ENCODE peak calls at places on chromosomes 2 and 18, in five cellular contexts. One of them, this sample, is unnamed. For H3K36me3, the result is how much of the 10 kb centered on the place peaks cover.

GRCh38 chr2:197803033-197803444 is 1.4 kb upstream of the PLCL1 start:
- DNase-seq in left ventricle myocardium inferior: no peak
- DNase-seq in HCT116: peak
- DNase-seq in psoas muscle: no peak
- DNase-seq in Panc1: peak
- DNase-seq in this sample: no peak

GRCh38 chr2:160402997-160403979 is 90.3 kb downstream of the RBMS1 start:
- DNase-seq in Panc1: no peak
- DNase-seq in psoas muscle: no peak
- DNase-seq in left ventricle myocardium inferior: no peak
- DNase-seq in HCT116: peak
- DNase-seq in this sample: no peak

GRCh38 chr2:188114014-188114413 is 177.7 kb upstream of the GULP1 start:
- DNase-seq in psoas muscle: no peak
- DNase-seq in Panc1: no peak
- DNase-seq in HCT116: no peak
- DNase-seq in left ventricle myocardium inferior: no peak
- DNase-seq in this sample: no peak

GRCh38 chr18:57975805-57976204 is 68.2 kb upstream of the NEDD4L start:
- DNase-seq in Panc1: no peak
- DNase-seq in left ventricle myocardium inferior: no peak
- DNase-seq in HCT116: no peak
- DNase-seq in psoas muscle: no peak
- DNase-seq in this sample: no peak

GRCh38 chr2:190718652-190719526 is 70.0 kb downstream of the NAB1 start:
- DNase-seq in left ventricle myocardium inferior: peak
- DNase-seq in HCT116: peak
- DNase-seq in psoas muscle: peak
- DNase-seq in Panc1: peak
- DNase-seq in this sample: no peak

GRCh38 chr2:129237966-129238725 is 741.3 kb upstream of the RAB6C start:
- DNase-seq in Panc1: no peak
- DNase-seq in left ventricle myocardium inferior: no peak
- DNase-seq in HCT116: no peak
- DNase-seq in psoas muscle: no peak
- DNase-seq in this sample: no peak

GRCh38 chr2:233713262-233713615 is 532 bp downstream of the UGT1A5 start:
- DNase-seq in psoas muscle: no peak
- DNase-seq in Panc1: no peak
- DNase-seq in left ventricle myocardium inferior: no peak
- DNase-seq in HCT116: no peak
- DNase-seq in this sample: no peak

GRCh38 chr2:126804347-126804746 is 94.3 kb upstream of the TEX51 start:
- DNase-seq in psoas muscle: no peak
- DNase-seq in Panc1: no peak
- DNase-seq in HCT116: no peak
- DNase-seq in left ventricle myocardium inferior: no peak
- DNase-seq in this sample: no peak

GRCh38 chr2:203814661-203815540 is 52.7 kb upstream of the CTLA4 start:
- DNase-seq in left ventricle myocardium inferior: peak
- DNase-seq in HCT116: peak
- DNase-seq in psoas muscle: peak
- DNase-seq in Panc1: peak
- DNase-seq in this sample: peak

GRCh38 chr2:3132466-3132865 is 245.2 kb downstream of the EIPR1 start:
- DNase-seq in Panc1: no peak
- DNase-seq in psoas muscle: no peak
- DNase-seq in HCT116: no peak
- DNase-seq in left ventricle myocardium inferior: no peak
- DNase-seq in this sample: no peak

GRCh38 chr18:28511421-28511821 is 334.5 kb upstream of the CDH2 start:
- DNase-seq in left ventricle myocardium inferior: no peak
- DNase-seq in HCT116: no peak
- DNase-seq in Panc1: no peak
- DNase-seq in psoas muscle: no peak
- DNase-seq in this sample: no peak

GRCh38 chr2:178241852-178242551 is 47.7 kb downstream of the OSBPL6 start:
- DNase-seq in psoas muscle: no peak
- DNase-seq in HCT116: peak
- DNase-seq in left ventricle myocardium inferior: peak
- DNase-seq in Panc1: peak
- DNase-seq in this sample: no peak

GRCh38 chr18:57542126-57542525 is 44.4 kb downstream of the FECH start:
- DNase-seq in psoas muscle: no peak
- DNase-seq in HCT116: no peak
- DNase-seq in left ventricle myocardium inferior: no peak
- DNase-seq in Panc1: no peak
- DNase-seq in this sample: no peak

GRCh38 chr2:231820786-231821303 is 34.6 kb downstream of the COPS7B start:
- DNase-seq in left ventricle myocardium inferior: no peak
- DNase-seq in psoas muscle: no peak
- DNase-seq in HCT116: no peak
- DNase-seq in Panc1: no peak
- DNase-seq in this sample: no peak

GRCh38 chr2:191501390-191502168 is 176.4 kb upstream of the NABP1 start:
- DNase-seq in Panc1: no peak
- DNase-seq in left ventricle myocardium inferior: no peak
- DNase-seq in HCT116: peak
- DNase-seq in psoas muscle: no peak
- DNase-seq in this sample: no peak

GRCh38 chr2:30266051-30266621 is 34.8 kb downstream of the LBH start:
- DNase-seq in psoas muscle: no peak
- DNase-seq in left ventricle myocardium inferior: no peak
- DNase-seq in Panc1: no peak
- DNase-seq in HCT116: no peak
- DNase-seq in this sample: no peak

GRCh38 chr2:235587202-235587601 is 93.4 kb downstream of the AGAP1 start:
- DNase-seq in Panc1: no peak
- DNase-seq in left ventricle myocardium inferior: no peak
- DNase-seq in psoas muscle: no peak
- DNase-seq in HCT116: no peak
- DNase-seq in this sample: no peak

GRCh38 chr2:160377204-160377995 is 116.2 kb downstream of the RBMS1 start:
- DNase-seq in HCT116: no peak
- DNase-seq in left ventricle myocardium inferior: no peak
- DNase-seq in Panc1: no peak
- DNase-seq in psoas muscle: no peak
- DNase-seq in this sample: no peak

GRCh38 chr2:128280901-128281321 is 37.8 kb downstream of the HS6ST1 start:
- DNase-seq in psoas muscle: peak
- DNase-seq in HCT116: no peak
- DNase-seq in Panc1: no peak
- DNase-seq in left ventricle myocardium inferior: peak
- DNase-seq in this sample: peak

GRCh38 chr2:147989809-147990403 is 30.6 kb downstream of the ORC4 start:
- DNase-seq in HCT116: peak
- DNase-seq in psoas muscle: no peak
- DNase-seq in left ventricle myocardium inferior: no peak
- DNase-seq in Panc1: peak
- DNase-seq in this sample: no peak

GRCh38 chr2:67289921-67290371 is 107.2 kb upstream of the ETAA1 start:
- DNase-seq in Panc1: no peak
- DNase-seq in HCT116: no peak
- DNase-seq in psoas muscle: no peak
- DNase-seq in left ventricle myocardium inferior: no peak
- DNase-seq in this sample: no peak

GRCh38 chr18:49089049-49089448 is 138.3 kb upstream of the SMAD7 start:
- DNase-seq in HCT116: no peak
- DNase-seq in Panc1: no peak
- DNase-seq in psoas muscle: no peak
- DNase-seq in left ventricle myocardium inferior: no peak
- DNase-seq in this sample: no peak

GRCh38 chr2:10267551-10268465 is 34.9 kb upstream of the HPCAL1 start:
- DNase-seq in Panc1: no peak
- DNase-seq in left ventricle myocardium inferior: peak
- DNase-seq in psoas muscle: peak
- DNase-seq in HCT116: no peak
- DNase-seq in this sample: peak

GRCh38 chr2:54176577-54176976 is 61.2 kb downstream of the ACYP2 start:
- DNase-seq in Panc1: no peak
- DNase-seq in left ventricle myocardium inferior: peak
- DNase-seq in psoas muscle: peak
- DNase-seq in HCT116: peak
- DNase-seq in this sample: no peak

GRCh38 chr2:2686228-2686627 is 355.2 kb upstream of the MYT1L start:
- DNase-seq in left ventricle myocardium inferior: no peak
- DNase-seq in HCT116: no peak
- DNase-seq in psoas muscle: no peak
- DNase-seq in Panc1: no peak
- DNase-seq in this sample: no peak

GRCh38 chr2:139031722-139032121 is 251.5 kb upstream of the NXPH2 start:
- DNase-seq in left ventricle myocardium inferior: peak
- DNase-seq in psoas muscle: no peak
- DNase-seq in Panc1: no peak
- DNase-seq in HCT116: peak
- DNase-seq in this sample: peak

GRCh38 chr2:42558827-42559226 is 9.6 kb upstream of the MTA3 start:
- DNase-seq in HCT116: peak
- DNase-seq in left ventricle myocardium inferior: no peak
- DNase-seq in psoas muscle: no peak
- DNase-seq in Panc1: no peak
- DNase-seq in this sample: no peak

GRCh38 chr2:130727286-130727924 is 1.5 kb upstream of the GPR148 start:
- DNase-seq in left ventricle myocardium inferior: peak
- DNase-seq in Panc1: no peak
- DNase-seq in HCT116: peak
- DNase-seq in psoas muscle: peak
- DNase-seq in this sample: peak

GRCh38 chr2:72833084-72833714 is 7.4 kb upstream of the EXOC6B start:
- DNase-seq in HCT116: no peak
- DNase-seq in psoas muscle: no peak
- DNase-seq in left ventricle myocardium inferior: no peak
- DNase-seq in Panc1: no peak
- DNase-seq in this sample: no peak

GRCh38 chr2:240234503-240234951 is 94.1 kb upstream of the OTOS start:
- DNase-seq in Panc1: no peak
- DNase-seq in left ventricle myocardium inferior: peak
- DNase-seq in HCT116: no peak
- DNase-seq in psoas muscle: no peak
- DNase-seq in this sample: no peak

GRCh38 chr2:240232961-240233890 is 92.8 kb upstream of the OTOS start:
- DNase-seq in Panc1: peak
- DNase-seq in left ventricle myocardium inferior: peak
- DNase-seq in HCT116: peak
- DNase-seq in psoas muscle: peak
- DNase-seq in this sample: peak

GRCh38 chr2:240235149-240235803 is 94.8 kb upstream of the OTOS start:
- DNase-seq in HCT116: no peak
- DNase-seq in left ventricle myocardium inferior: peak
- DNase-seq in psoas muscle: peak
- DNase-seq in Panc1: no peak
- DNase-seq in this sample: peak

GRCh38 chr2:240232264-240232915 is 91.9 kb upstream of the OTOS start:
- DNase-seq in HCT116: no peak
- DNase-seq in Panc1: no peak
- DNase-seq in left ventricle myocardium inferior: peak
- DNase-seq in psoas muscle: no peak
- DNase-seq in this sample: no peak

GRCh38 chr2:240233891-240234502 is 93.5 kb upstream of the OTOS start:
- DNase-seq in HCT116: no peak
- DNase-seq in left ventricle myocardium inferior: peak
- DNase-seq in psoas muscle: peak
- DNase-seq in Panc1: no peak
- DNase-seq in this sample: peak
- H3K4me3 ChIP-seq in HCT116: no peak
- H3K4me3 ChIP-seq in left ventricle myocardium inferior: peak
- H3K4me3 ChIP-seq in psoas muscle: no peak
- H3K4me3 ChIP-seq in Panc1: peak
- H3K4me3 ChIP-seq in this sample: no peak

GRCh38 chr2:239634769-239635168 is 233.9 kb upstream of the HDAC4 start:
- DNase-seq in HCT116: no peak
- DNase-seq in left ventricle myocardium inferior: no peak
- DNase-seq in psoas muscle: no peak
- DNase-seq in Panc1: no peak
- DNase-seq in this sample: no peak
- H3K36me3 ChIP-seq in HCT116: under half
- H3K36me3 ChIP-seq in left ventricle myocardium inferior: under half
- H3K36me3 ChIP-seq in psoas muscle: under half
- H3K36me3 ChIP-seq in Panc1: under half
- H3K36me3 ChIP-seq in this sample: under half

DNA sequence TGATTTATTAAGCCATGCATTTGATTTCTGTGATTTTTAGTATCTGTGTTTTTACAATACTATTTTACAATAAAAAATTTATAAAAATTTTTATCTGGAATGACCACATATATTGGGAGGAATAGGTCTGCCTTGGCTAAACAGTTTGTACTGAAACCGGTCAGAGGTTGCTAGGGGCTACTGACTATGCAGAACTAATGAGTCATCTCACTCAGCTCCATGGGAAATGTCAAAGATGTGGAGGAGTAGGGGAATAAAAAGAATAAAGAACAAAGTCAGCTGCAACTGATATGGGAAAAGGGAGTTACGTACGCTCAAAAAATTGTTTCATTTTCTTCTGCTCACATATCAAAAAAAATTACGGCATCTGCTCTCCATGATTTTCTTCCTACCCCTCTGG is 8.6 kb upstream of the TMEM163 start:
- DNase-seq in HCT116: no peak
- DNase-seq in Panc1: no peak
- DNase-seq in left ventricle myocardium inferior: no peak
- DNase-seq in psoas muscle: no peak
- DNase-seq in this sample: no peak
- H3K4me3 ChIP-seq in HCT116: no peak
- H3K4me3 ChIP-seq in Panc1: no peak
- H3K4me3 ChIP-seq in left ventricle myocardium inferior: no peak
- H3K4me3 ChIP-seq in psoas muscle: no peak
- H3K4me3 ChIP-seq in this sample: no peak

DNA sequence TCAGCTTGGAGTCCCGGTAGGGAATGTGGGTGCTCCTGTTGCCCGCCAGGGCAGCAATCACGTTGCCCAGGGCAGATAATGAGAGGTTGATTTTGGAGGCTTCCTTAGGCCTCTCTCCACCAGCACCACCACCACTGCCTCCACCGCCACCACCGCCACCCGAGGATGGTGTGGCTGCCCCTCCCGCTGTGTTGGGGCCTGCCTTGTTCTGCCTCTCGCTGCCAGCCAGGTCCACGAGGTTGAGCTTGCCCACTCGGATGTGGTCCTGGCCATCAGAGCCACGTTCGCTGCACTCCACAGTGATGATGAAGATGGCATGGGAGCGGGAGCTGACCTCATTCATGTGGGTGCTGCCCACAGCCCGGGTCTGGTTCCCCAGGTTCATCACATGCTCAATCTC is 1.3 kb downstream of the KIF3C start:
- DNase-seq in HCT116: no peak
- DNase-seq in psoas muscle: no peak
- DNase-seq in left ventricle myocardium inferior: no peak
- DNase-seq in Panc1: no peak
- DNase-seq in this sample: no peak
- H3K36me3 ChIP-seq in HCT116: under half
- H3K36me3 ChIP-seq in psoas muscle: under half
- H3K36me3 ChIP-seq in left ventricle myocardium inferior: under half
- H3K36me3 ChIP-seq in Panc1: under half
- H3K36me3 ChIP-seq in this sample: under half

GRCh38 chr2:20641123-20641985 is 9.5 kb downstream of the HS1BP3 start:
- DNase-seq in Panc1: no peak
- DNase-seq in left ventricle myocardium inferior: peak
- DNase-seq in HCT116: no peak
- DNase-seq in psoas muscle: peak
- DNase-seq in this sample: peak
- H3K4me3 ChIP-seq in Panc1: no peak
- H3K4me3 ChIP-seq in left ventricle myocardium inferior: no peak
- H3K4me3 ChIP-seq in HCT116: no peak
- H3K4me3 ChIP-seq in psoas muscle: no peak
- H3K4me3 ChIP-seq in this sample: no peak

GRCh38 chr2:165892541-165892940 is 61.0 kb downstream of the TTC21B start:
- DNase-seq in left ventricle myocardium inferior: no peak
- DNase-seq in Panc1: no peak
- DNase-seq in HCT116: no peak
- DNase-seq in psoas muscle: no peak
- DNase-seq in this sample: no peak
- H3K36me3 ChIP-seq in left ventricle myocardium inferior: half or more
- H3K36me3 ChIP-seq in Panc1: under half
- H3K36me3 ChIP-seq in HCT116: under half
- H3K36me3 ChIP-seq in psoas muscle: half or more
- H3K36me3 ChIP-seq in this sample: under half